ENCODE peak calls at places on chromosomes 13 and 19, in ten cellular contexts. D is kidney, I is occipital lobe, Q is adipocyte, W is sciatic nerve, Z is tibial nerve, J is Daoy, U is hepatic stellate cell, O is anterior cingulate cortex, N is uterus. P is an unnamed sample.

GRCh38 chr13:48214519-48215121 is 18.4 kb upstream of the ITM2B start:
- DNase-seq in U (no peak), D (no peak), J (peak; percentile 9), Z (no peak), I (no peak), W (no peak), O (no peak), N (no peak), Q (no peak), P (no peak)

GRCh38 chr19:13015361-13016231 is 20.3 kb downstream of the NFIX start:
- DNase-seq in N (peak; percentile 39), Q (no peak), Z (no peak), D (no peak), W (no peak), I (no peak), O (no peak), J (no peak), U (no peak), P (no peak)

GRCh38 chr19:17725422-17726078 is 6.3 kb downstream of the MAP1S start:
- DNase-seq in N (no peak), I (no peak), D (no peak), J (no peak), Q (no peak), Z (no peak), O (no peak), W (no peak), U (no peak), P (no peak)

GRCh38 chr19:49014123-49014869 is 2.6 kb downstream of the LHB start:
- DNase-seq in Z (no peak), I (no peak), D (no peak), N (no peak), U (no peak), O (no peak), J (no peak), W (no peak), Q (no peak), P (no peak)

GRCh38 chr13:110677731-110678545 is 28.0 kb downstream of the CARS2 start:
- DNase-seq in J (no peak), D (no peak), I (no peak), O (no peak), Z (no peak), U (no peak), Q (no peak), N (no peak), W (no peak), P (peak; percentile 71)

GRCh38 chr13:39144941-39145533 is 106.8 kb downstream of the NHLRC3 start:
- DNase-seq in I (peak; percentile 20), O (no peak), W (peak; percentile 75), Q (peak; percentile 87), N (peak; percentile 61), J (peak; percentile 43), U (peak; percentile 51), Z (peak; percentile 81), D (peak; percentile 35), P (no peak)

GRCh38 chr19:7918615-7919421 is 1.3 kb upstream of the SNAPC2 start:
- DNase-seq in W (peak; percentile 62), Z (no peak), D (peak; percentile 79), U (no peak), J (no peak), I (no peak), O (no peak), Q (no peak), N (no peak), P (no peak)

GRCh38 chr19:14146789-14147216 is 10.4 kb upstream of the ASF1B start:
- DNase-seq in U (peak; percentile 78), N (peak; percentile 67), O (no peak), D (no peak), Z (no peak), W (no peak), Q (peak; percentile 86), J (peak; percentile 56), I (no peak), P (no peak)

GRCh38 chr13:35990196-35990595 is 141.0 kb downstream of the DCLK1 start:
- DNase-seq in Z (no peak), O (no peak), I (no peak), Q (no peak), N (no peak), J (no peak), D (no peak), U (no peak), W (no peak), P (no peak)

GRCh38 chr19:7434391-7434790 is 54.4 kb downstream of the PEX11G start:
- DNase-seq in I (no peak), D (no peak), Z (no peak), N (no peak), O (no peak), J (no peak), Q (no peak), W (no peak), U (no peak), P (no peak)

GRCh38 chr13:49679244-49679643 is 12.0 kb downstream of the EBPL start:
- DNase-seq in J (no peak), Q (peak; percentile 55), O (no peak), N (no peak), U (no peak), I (no peak), Z (peak; percentile 8), D (no peak), W (no peak), P (no peak)

GRCh38 chr19:54612428-54612827 is 17.9 kb upstream of the LILRB1 start:
- DNase-seq in Z (no peak), J (no peak), Q (no peak), N (no peak), D (no peak), I (no peak), W (no peak), U (no peak), O (no peak), P (no peak)

GRCh38 chr13:33489563-33489962 is 204.0 kb upstream of the STARD13 start:
- DNase-seq in O (no peak), J (no peak), D (no peak), Z (no peak), U (no peak), Q (no peak), I (no peak), W (no peak), N (no peak), P (no peak)

GRCh38 chr13:45325806-45326205 is 15.2 kb downstream of the TPT1 start:
- DNase-seq in J (peak; percentile 80), U (peak; percentile 88), N (peak; percentile 28), W (no peak), Z (peak; percentile 31), D (no peak), Q (peak; percentile 83), O (no peak), I (peak; percentile 58), P (no peak)

GRCh38 chr19:41456342-41456918 is 13.5 kb downstream of the ERICH4 start:
- DNase-seq in Q (peak; percentile 32), W (no peak), D (no peak), O (no peak), N (peak; percentile 44), U (no peak), I (no peak), J (no peak), Z (peak; percentile 18), P (no peak)

GRCh38 chr19:35462476-35462953 is 14.5 kb downstream of the FFAR2 start:
- DNase-seq in J (no peak), D (no peak), O (no peak), W (no peak), Z (no peak), Q (no peak), N (no peak), U (no peak), I (no peak), P (no peak)

GRCh38 chr13:27783111-27783510 is 9.2 kb upstream of the GSX1 start:
- DNase-seq in W (no peak), I (peak; percentile 6), Q (peak; percentile 30), D (no peak), O (no peak), U (no peak), Z (no peak), N (no peak), J (no peak), P (peak; percentile 31)

GRCh38 chr19:34324320-34324719 is 40.7 kb upstream of the GPI start:
- DNase-seq in I (no peak), D (no peak), J (no peak), N (no peak), Z (no peak), U (no peak), O (no peak), W (no peak), Q (no peak), P (no peak)

GRCh38 chr13:45055902-45056648 is 64.2 kb upstream of the GTF2F2 start:
- DNase-seq in D (no peak), W (peak; percentile 68), Z (peak; percentile 14), O (peak; percentile 16), Q (no peak), I (peak; percentile 46), N (peak; percentile 50), J (peak; percentile 69), U (no peak), P (no peak)

GRCh38 chr13:98173431-98173921 is 3.6 kb downstream of the RNF113B start:
- DNase-seq in Q (peak; percentile 84), D (no peak), J (peak; percentile 35), I (no peak), W (no peak), Z (peak; percentile 10), U (peak; percentile 84), N (peak; percentile 42), O (no peak), P (peak; percentile 7)

GRCh38 chr13:60538566-60538965 is 141.5 kb downstream of the TDRD3 start:
- DNase-seq in D (no peak), W (no peak), U (no peak), N (no peak), Z (no peak), J (no peak), I (no peak), O (no peak), Q (no peak), P (no peak)

GRCh38 chr13:23512762-23513395 is 57.3 kb upstream of the TNFRSF19 start:
- DNase-seq in Q (no peak), N (no peak), J (no peak), I (no peak), U (no peak), W (no peak), Z (no peak), O (no peak), D (no peak), P (no peak)

GRCh38 chr13:44378277-44378676 is 4.7 kb downstream of the SERP2 start:
- DNase-seq in N (no peak), U (no peak), Q (no peak), O (no peak), I (no peak), J (no peak), W (no peak), Z (no peak), D (no peak), P (no peak)

GRCh38 chr19:43765109-43765876 is 10.5 kb upstream of the SMG9 start:
- DNase-seq in D (peak; percentile 73), N (peak; percentile 30), W (no peak), Z (peak; percentile 21), Q (peak; percentile 92), J (peak; percentile 99), I (no peak), U (peak; percentile 91), O (no peak), P (no peak)

GRCh38 chr13:67184247-67184646 is 45.9 kb downstream of the PCDH9 start:
- DNase-seq in W (no peak), D (no peak), I (no peak), Q (no peak), J (peak; percentile 0), U (no peak), N (no peak), O (no peak), Z (no peak), P (no peak)

GRCh38 chr13:46057251-46058015 is 4.9 kb upstream of the ZC3H13 start:
- DNase-seq in Z (no peak), Q (no peak), D (no peak), I (no peak), U (no peak), N (no peak), O (no peak), W (no peak), J (peak; percentile 24), P (no peak)